ENCODE peak calls at places on chromosomes 12 and 14, in eight cellular contexts. Y is adrenal gland; A is aorta; M is NCI-H774; R is stimulated activated CD4-positive, alpha-beta T cell treated with anti-CD3 and anti-CD28 coated beads, TNF-alpha, amount 100 ng/mL, for 1 hour; Q is A549; D is activated CD4-positive, alpha-beta T cell treated with anti-CD3 and anti-CD28 coated beads, Interleukin-2, amount 10 ng/mL, durations not matched to agents 7 days and 5 days; T is amygdala. G is an unnamed sample.
A peak's percentile ranks its signal among the peaks of the same experiment; 100 is the strongest.

GRCh38 chr12:106773286-106773685 is 1.2 kb upstream of the RIC8B start:
- DNase-seq in Y (no peak), A (no peak), M (no peak), R (no peak), Q (peak; percentile 22), D (no peak), T (no peak), G (no peak)

GRCh38 chr14:97851438-97851995 is 1054.3 kb downstream of the VRK1 start:
- DNase-seq in Y (no peak), A (no peak), M (no peak), R (no peak), Q (no peak), D (no peak), T (no peak), G (no peak)

GRCh38 chr12:84397846-84398245 is 514.8 kb downstream of the SLC6A15 start:
- DNase-seq in Y (no peak), A (no peak), M (no peak), R (no peak), Q (no peak), D (no peak), T (no peak), G (no peak)

GRCh38 chr14:64748995-64749714 is 44.9 kb downstream of the PLEKHG3 start:
- DNase-seq in Y (no peak), A (no peak), M (no peak), R (no peak), Q (no peak), D (no peak), T (no peak), G (no peak)

GRCh38 chr12:68899251-68899771 is 33.7 kb downstream of the CPM start:
- DNase-seq in Y (peak; percentile 45), A (no peak), M (no peak), R (no peak), Q (peak; percentile 52), D (no peak), T (peak; percentile 4), G (no peak)

GRCh38 chr14:36975834-36976233 is 196.6 kb downstream of the SLC25A21 start:
- DNase-seq in Y (no peak), A (no peak), M (no peak), R (no peak), Q (peak; percentile 76), D (no peak), T (no peak), G (no peak)

GRCh38 chr12:63420206-63420644 is 248.1 kb downstream of the DPY19L2 start:
- DNase-seq in Y (peak; percentile 32), A (no peak), M (peak; percentile 75), R (peak; percentile 1), Q (peak; percentile 76), D (peak; percentile 39), T (no peak), G (no peak)

GRCh38 chr12:69985656-69986055 is 160.6 kb downstream of the MYRFL start:
- DNase-seq in Y (no peak), A (no peak), M (no peak), R (no peak), Q (peak; percentile 50), D (peak; percentile 11), T (no peak), G (no peak)

GRCh38 chr14:59483360-59483759 is 848 bp downstream of the L3HYPDH start:
- DNase-seq in Y (peak; percentile 36), A (no peak), M (no peak), R (no peak), Q (peak; percentile 47), D (no peak), T (no peak), G (no peak)

GRCh38 chr14:45135181-45135580 is 549 bp upstream of the FANCM start:
- DNase-seq in Y (no peak), A (no peak), M (no peak), R (no peak), Q (no peak), D (no peak), T (no peak), G (no peak)

G was measured in heart left ventricle.